ENCODE peak calls at places on chromosomes 5 and 9, in ten cellular contexts. L is neuronal stem cell; O is aorta; E is Panc1; V is cardiac muscle cell; F is CD4-positive, CD25-positive, alpha-beta regulatory T cell; X is HepG2; Z is left ventricle myocardium inferior; G is IMR-90; Q is PC-3. B is an unnamed sample.

GRCh38 chr9:116549786-116550660 is 137.1 kb upstream of the TRIM32 start:
- DNase-seq in Q (no peak), E (no peak), Z (no peak), L (no peak), X (no peak), O (no peak), F (no peak), G (peak), V (no peak), B (no peak)

GRCh38 chr5:158013939-158014338 is 155.0 kb upstream of the CLINT1 start:
- DNase-seq in V (peak), F (no peak), L (no peak), X (peak), Q (peak), O (peak), Z (no peak), G (peak), E (no peak), B (peak)

GRCh38 chr5:28903643-28904042 is 1865.3 kb upstream of the CDH9 start:
- DNase-seq in V (no peak), O (no peak), F (no peak), G (no peak), Q (peak), L (no peak), X (no peak), E (no peak), Z (no peak), B (no peak)

GRCh38 chr5:76175051-76175666 is 92.0 kb downstream of the SV2C start:
- DNase-seq in L (peak), Z (no peak), E (peak), V (peak), X (peak), G (peak), Q (peak), F (peak), O (no peak), B (peak)

GRCh38 chr5:82808960-82809359 is 268.2 kb downstream of the TMEM167A start:
- DNase-seq in E (no peak), G (no peak), Q (no peak), L (no peak), Z (no peak), X (no peak), O (peak), F (no peak), V (peak), B (no peak)

GRCh38 chr9:30522486-30522885 is 1862.0 kb upstream of the ACO1 start:
- DNase-seq in Q (no peak), Z (no peak), G (no peak), X (no peak), L (no peak), E (no peak), F (no peak), V (no peak), O (no peak), B (no peak)

GRCh38 chr5:151612689-151613427 is 21.7 kb upstream of the FAT2 start:
- DNase-seq in O (no peak), Z (no peak), L (no peak), F (peak), V (no peak), Q (peak), X (no peak), E (no peak), G (peak), B (no peak)

GRCh38 chr9:89247431-89248370 is 63.3 kb upstream of the CKS2 start:
- DNase-seq in V (peak), E (no peak), Z (no peak), G (peak), L (no peak), O (no peak), F (no peak), X (no peak), Q (peak), B (no peak)

GRCh38 chr9:18124760-18125159 is 349.2 kb upstream of the ADAMTSL1 start:
- DNase-seq in G (peak), X (no peak), V (peak), Z (no peak), Q (no peak), L (no peak), E (no peak), O (no peak), F (no peak), B (no peak)

GRCh38 chr5:136374003-136374402 is 8.7 kb upstream of the TRPC7 start:
- DNase-seq in X (peak), E (no peak), V (peak), Z (no peak), F (no peak), L (no peak), O (no peak), G (peak), Q (peak), B (no peak)

GRCh38 chr5:43156388-43156787 is 35.6 kb upstream of the NIM1K start:
- DNase-seq in Q (no peak), L (no peak), G (peak), O (no peak), V (peak), Z (no peak), F (no peak), E (no peak), X (no peak), B (no peak)

GRCh38 chr5:66821626-66822429 is 225.6 kb downstream of the MAST4 start:
- DNase-seq in E (no peak), Q (no peak), G (no peak), Z (no peak), F (no peak), L (no peak), X (no peak), O (no peak), V (no peak), B (no peak)

GRCh38 chr5:78369680-78370079 is 9.3 kb downstream of the SCAMP1 start:
- DNase-seq in E (no peak), F (no peak), L (no peak), X (no peak), Z (no peak), G (no peak), V (no peak), Q (no peak), O (no peak), B (no peak)

GRCh38 chr9:136286359-136286986 is 17.4 kb downstream of the CCDC187 start:
- DNase-seq in Z (no peak), G (no peak), Q (no peak), V (no peak), X (no peak), O (no peak), F (no peak), L (no peak), E (no peak), B (no peak)

GRCh38 chr9:112852741-112853505 is 37.8 kb downstream of the SLC46A2 start:
- DNase-seq in F (no peak), L (no peak), E (no peak), O (no peak), Z (no peak), X (no peak), Q (no peak), V (no peak), G (no peak), B (no peak)

GRCh38 chr5:14364576-14365472 is 216.8 kb upstream of the OTULINL start:
- DNase-seq in Z (no peak), V (no peak), E (no peak), O (no peak), L (no peak), X (peak), G (no peak), Q (peak), F (no peak), B (no peak)

GRCh38 chr9:115146581-115147021 is 28.6 kb upstream of the TNC start:
- DNase-seq in O (peak), L (no peak), G (peak), E (no peak), Z (no peak), F (no peak), V (peak), Q (peak), X (no peak), B (no peak)

DNA sequence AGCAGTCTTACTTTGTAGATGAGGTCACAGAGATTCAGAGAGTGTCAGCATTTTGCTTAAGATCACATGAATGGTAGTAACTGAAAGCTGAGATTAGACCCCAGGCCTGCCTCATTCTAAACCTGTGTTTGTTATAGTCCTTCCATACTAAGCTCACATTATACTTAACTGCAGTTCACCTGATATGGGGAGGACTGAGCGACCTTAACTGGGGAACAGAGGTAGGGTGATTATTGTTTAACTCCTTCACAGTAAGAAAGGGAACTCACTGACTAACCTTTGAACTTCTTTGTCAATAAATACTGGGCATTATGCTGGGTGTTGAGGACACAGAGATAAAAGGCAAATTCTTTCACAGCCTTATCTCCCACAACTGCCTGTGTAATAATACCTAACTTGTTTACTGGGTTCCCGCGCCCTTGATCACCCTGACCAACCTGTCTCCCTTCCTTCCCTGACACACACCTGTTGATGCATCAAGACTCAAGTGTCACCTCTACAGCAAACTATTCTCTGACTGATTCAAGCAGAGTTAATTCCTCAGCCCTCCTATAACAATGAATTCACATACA is 27.2 kb downstream of the DEPDC1B start:
- DNase-seq in X (peak), E (no peak), Z (no peak), L (no peak), Q (no peak), O (no peak), F (no peak), G (no peak), V (no peak), B (no peak)
- H3K27ac ChIP-seq in X (peak), E (no peak), Z (no peak), L (no peak), Q (no peak), O (no peak), F (no peak), G (no peak), V (no peak), B (no peak)

DNA sequence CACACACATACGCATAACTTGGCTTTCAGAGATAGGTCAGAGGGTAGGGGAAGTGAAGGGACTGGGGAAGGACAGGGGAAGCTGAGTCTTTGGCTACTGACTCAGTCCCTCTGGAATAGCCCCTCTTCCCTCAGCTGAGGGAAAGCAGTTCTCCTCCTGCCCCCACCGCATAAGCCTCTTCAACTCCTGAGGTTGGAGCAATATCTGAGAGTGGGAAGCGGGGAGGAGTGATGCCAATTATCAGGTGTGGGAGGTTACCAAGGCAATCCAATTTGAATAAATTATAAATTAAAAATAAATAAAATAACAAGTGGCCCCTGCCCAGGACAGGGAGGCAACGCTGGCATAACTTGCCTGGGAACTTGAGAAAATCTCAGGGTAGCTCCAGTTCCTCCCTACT is 1.7 kb upstream of the STOML2 start:
- DNase-seq in E (no peak), V (no peak), F (no peak), L (no peak), O (no peak), Q (no peak), X (no peak), Z (no peak), G (no peak), B (no peak)
- H3K27ac ChIP-seq in E (no peak), V (no peak), F (no peak), L (peak), O (no peak), Q (no peak), X (no peak), Z (no peak), G (no peak), B (no peak)

GRCh38 chr9:98931990-98932389 is 11.7 kb upstream of the COL15A1 start:
- DNase-seq in X (no peak), L (no peak), F (no peak), V (no peak), G (no peak), O (no peak), E (no peak), Z (no peak), Q (no peak), B (no peak)
- H3K27ac ChIP-seq in X (no peak), L (no peak), F (no peak), V (no peak), G (no peak), O (no peak), E (no peak), Z (no peak), Q (no peak), B (no peak)

DNA sequence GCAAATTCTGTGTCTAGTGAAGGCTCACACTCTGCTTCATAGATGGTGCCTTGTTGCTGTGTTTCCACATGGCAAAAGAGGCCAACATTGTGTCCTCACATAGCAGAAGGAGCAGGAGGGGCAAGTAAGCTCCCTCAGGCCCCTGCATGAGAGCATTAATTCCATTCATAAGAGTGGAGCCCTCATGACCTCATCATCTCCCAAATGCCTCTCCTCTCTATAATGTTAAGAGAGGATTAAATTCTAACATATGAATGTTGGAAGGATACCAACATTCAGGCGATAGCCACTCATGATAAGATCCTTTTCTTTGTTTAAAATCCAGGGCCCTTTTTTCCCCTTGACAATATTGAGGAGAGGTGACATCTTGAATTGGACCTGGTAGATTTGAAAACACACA is 35.2 kb upstream of the PAM start:
- DNase-seq in G (no peak), V (no peak), O (no peak), L (no peak), F (no peak), E (no peak), X (no peak), Z (no peak), Q (no peak), B (no peak)
- H3K27ac ChIP-seq in G (no peak), V (no peak), O (no peak), L (no peak), F (no peak), E (no peak), X (no peak), Z (no peak), Q (no peak), B (no peak)